ENCODE peak calls at places on chromosomes 5 and 9, in eight cellular contexts. M is heart left ventricle, N is tibial artery, C is cardiac fibroblast, R is stomach, S is astrocyte, A is MM.1S, I is AG10803. D is an unnamed sample.

GRCh38 chr5:102090770-102091169 is 205.3 kb downstream of the SLCO4C1 start:
- DNase-seq in M (no peak), N (no peak), C (peak), R (no peak), S (no peak), A (peak), I (no peak), D (no peak)

GRCh38 chr5:124678478-124678877 is 68.0 kb downstream of the ZNF608 start:
- DNase-seq in M (peak), N (no peak), C (no peak), R (no peak), S (no peak), A (no peak), I (no peak), D (no peak)

GRCh38 chr9:78167356-78167755 is 68.5 kb upstream of the CEP78 start:
- DNase-seq in M (no peak), N (no peak), C (no peak), R (peak), S (no peak), A (no peak), I (no peak), D (no peak)

GRCh38 chr5:82156876-82157275 is 121.3 kb downstream of the RPS23 start:
- DNase-seq in M (no peak), N (no peak), C (no peak), R (no peak), S (no peak), A (no peak), I (no peak), D (no peak)

GRCh38 chr5:110751902-110752762 is 13.3 kb downstream of the SLC25A46 start:
- DNase-seq in M (no peak), N (no peak), C (no peak), R (no peak), S (peak), A (peak), I (no peak), D (peak)

GRCh38 chr9:7185612-7186011 is 427.8 kb downstream of the KDM4C start:
- DNase-seq in M (no peak), N (no peak), C (peak), R (no peak), S (peak), A (no peak), I (peak), D (peak)

GRCh38 chr5:112479418-112479817 is 60.3 kb upstream of the EPB41L4A start:
- DNase-seq in M (no peak), N (no peak), C (peak), R (no peak), S (peak), A (no peak), I (peak), D (peak)

GRCh38 chr5:119333421-119333851 is 22.4 kb upstream of the TNFAIP8 start:
- DNase-seq in M (no peak), N (no peak), C (no peak), R (no peak), S (no peak), A (peak), I (no peak), D (no peak)

GRCh38 chr5:170522211-170523128 is 18.6 kb downstream of the KCNIP1 start:
- DNase-seq in M (no peak), N (no peak), C (peak), R (no peak), S (peak), A (no peak), I (peak), D (no peak)

GRCh38 chr5:98933446-98934072 is 4.8 kb upstream of the CHD1 start:
- DNase-seq in M (no peak), N (no peak), C (no peak), R (no peak), S (no peak), A (no peak), I (no peak), D (no peak)

GRCh38 chr5:40676643-40677333 is 2.9 kb upstream of the PTGER4 start:
- DNase-seq in M (peak), N (peak), C (peak), R (no peak), S (peak), A (no peak), I (peak), D (peak)

GRCh38 chr9:117412841-117413240 is 2.0 kb downstream of the ASTN2 start:
- DNase-seq in M (no peak), N (no peak), C (no peak), R (no peak), S (no peak), A (no peak), I (no peak), D (no peak)
- H3K4me3 ChIP-seq in M (no peak), N (peak), C (no peak), R (peak), S (no peak), A (no peak), I (no peak), D (no peak)

DNA sequence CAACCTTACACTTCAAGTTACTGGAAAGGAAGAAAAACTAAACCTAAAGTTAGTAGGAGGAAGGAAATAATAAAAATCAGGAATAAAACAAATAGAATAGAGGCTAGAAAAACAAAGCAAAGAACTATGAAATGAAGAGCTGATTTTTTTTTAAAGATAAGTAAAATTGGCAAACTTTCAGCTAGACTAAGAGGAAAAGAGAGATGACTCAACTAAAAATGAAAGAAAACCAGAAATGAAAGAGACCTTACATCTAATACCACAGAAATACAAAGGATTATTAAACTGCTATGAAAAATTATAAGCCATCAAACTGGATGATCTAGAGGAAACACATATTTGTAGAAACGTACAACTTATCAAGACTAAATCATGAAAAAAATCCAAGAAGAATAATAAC is 60.0 kb downstream of the PRRC1 start:
- DNase-seq in M (no peak), N (no peak), C (peak), R (no peak), S (peak), A (no peak), I (no peak), D (no peak)
- TF ChIP-seq CTCF in M (no peak), N (no peak), C (no peak), R (no peak), S (no peak), A (no peak), I (no peak), D (no peak)

GRCh38 chr5:173235499-173236394 is 741 bp upstream of the NKX2-5 start:
- DNase-seq in M (no peak), N (no peak), C (no peak), R (no peak), S (no peak), A (no peak), I (no peak), D (no peak)

GRCh38 chr5:173238312-173239232 is 3.6 kb upstream of the NKX2-5 start:
- DNase-seq in M (no peak), N (no peak), C (no peak), R (no peak), S (no peak), A (no peak), I (no peak), D (no peak)

GRCh38 chr5:173239233-173239593 is 4.2 kb upstream of the NKX2-5 start:
- DNase-seq in M (no peak), N (no peak), C (no peak), R (no peak), S (no peak), A (no peak), I (no peak), D (no peak)

GRCh38 chr5:173236531-173237501 is 1.8 kb upstream of the NKX2-5 start:
- DNase-seq in M (no peak), N (no peak), C (no peak), R (no peak), S (no peak), A (no peak), I (no peak), D (no peak)

GRCh38 chr5:173237821-173238220 is 2.8 kb upstream of the NKX2-5 start:
- DNase-seq in M (no peak), N (no peak), C (no peak), R (no peak), S (no peak), A (no peak), I (no peak), D (no peak)
- H3K4me3 ChIP-seq in M (peak), N (no peak), C (no peak), R (peak), S (no peak), A (no peak), I (no peak), D (no peak)

GRCh38 chr5:74017786-74018211 is 391.8 kb downstream of the ARHGEF28 start:
- DNase-seq in M (no peak), N (no peak), C (peak), R (no peak), S (peak), A (no peak), I (peak), D (peak)

GRCh38 chr5:74013222-74013621 is 387.2 kb downstream of the ARHGEF28 start:
- DNase-seq in M (no peak), N (no peak), C (no peak), R (no peak), S (no peak), A (no peak), I (no peak), D (no peak)

GRCh38 chr5:74015716-74016115 is 389.7 kb downstream of the ARHGEF28 start:
- DNase-seq in M (no peak), N (no peak), C (no peak), R (no peak), S (peak), A (no peak), I (no peak), D (no peak)

GRCh38 chr5:74017112-74017511 is 391.1 kb downstream of the ARHGEF28 start:
- DNase-seq in M (no peak), N (no peak), C (no peak), R (no peak), S (peak), A (no peak), I (no peak), D (no peak)

DNA sequence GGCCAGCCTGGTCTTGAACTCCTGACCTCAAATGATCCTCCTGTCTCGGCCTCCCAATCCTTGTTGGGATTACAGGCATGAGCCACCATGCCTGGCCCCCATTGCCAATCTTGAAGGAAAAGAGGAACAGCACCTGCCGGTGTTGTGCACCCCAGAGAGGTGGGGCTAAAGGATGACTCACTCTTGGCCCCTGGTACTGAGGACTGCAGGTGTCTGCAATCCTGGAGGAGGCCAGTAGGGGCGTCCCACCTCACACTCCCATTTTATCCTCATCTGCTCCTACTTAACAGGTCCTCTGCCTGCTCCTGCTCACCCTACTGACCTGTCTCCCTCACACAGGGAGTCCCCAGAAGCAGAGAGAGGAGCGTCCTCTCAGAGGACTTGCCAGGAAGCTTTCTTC is 390.4 kb downstream of the ARHGEF28 start:
- DNase-seq in M (no peak), N (no peak), C (no peak), R (no peak), S (no peak), A (no peak), I (no peak), D (no peak)
- TF ChIP-seq CTCF in M (no peak), N (no peak), C (peak), R (no peak), S (peak), A (peak), I (no peak), D (peak)

GRCh38 chr9:4860383-4860782 is 67.6 kb downstream of the RCL1 start:
- DNase-seq in M (no peak), N (no peak), C (no peak), R (no peak), S (no peak), A (no peak), I (no peak), D (no peak)
- H3K4me3 ChIP-seq in M (no peak), N (no peak), C (no peak), R (no peak), S (no peak), A (no peak), I (no peak), D (no peak)

D was measured in fibroblast of villous mesenchyme.